ENCODE peak calls at places on chromosomes 13 and 19, in seven cellular contexts. One of them, this sample, is unnamed.

GRCh38 chr13:59532405-59532804 is 631.3 kb downstream of the DIAPH3 start:
- DNase-seq in HCT116: no peak
- DNase-seq in GM23338: no peak
- DNase-seq in endothelial cell of umbilical vein: peak; percentile 43
- DNase-seq in K562: no peak
- DNase-seq in HepG2: no peak
- DNase-seq in GM12878: no peak
- DNase-seq in this sample: no peak

GRCh38 chr19:50898018-50898417 is 13.2 kb downstream of the KLK4 start:
- DNase-seq in HCT116: no peak
- DNase-seq in endothelial cell of umbilical vein: no peak
- DNase-seq in GM23338: no peak
- DNase-seq in GM12878: no peak
- DNase-seq in K562: no peak
- DNase-seq in HepG2: no peak
- DNase-seq in this sample: no peak

GRCh38 chr13:59975807-59976445 is 187.8 kb downstream of the DIAPH3 start:
- DNase-seq in HepG2: no peak
- DNase-seq in K562: no peak
- DNase-seq in endothelial cell of umbilical vein: no peak
- DNase-seq in HCT116: no peak
- DNase-seq in GM12878: no peak
- DNase-seq in GM23338: peak; percentile 17
- DNase-seq in this sample: no peak

GRCh38 chr19:24098359-24098758 is 11.4 kb downstream of the ZNF254 start:
- DNase-seq in K562: no peak
- DNase-seq in HepG2: no peak
- DNase-seq in HCT116: no peak
- DNase-seq in endothelial cell of umbilical vein: no peak
- DNase-seq in GM12878: no peak
- DNase-seq in GM23338: no peak
- DNase-seq in this sample: no peak

GRCh38 chr13:44417876-44418275 is 44.3 kb downstream of the SERP2 start:
- DNase-seq in HCT116: no peak
- DNase-seq in HepG2: no peak
- DNase-seq in endothelial cell of umbilical vein: no peak
- DNase-seq in K562: no peak
- DNase-seq in GM12878: no peak
- DNase-seq in GM23338: no peak
- DNase-seq in this sample: no peak

GRCh38 chr19:49820125-49820524 is 2.0 kb downstream of the MED25 start:
- DNase-seq in HCT116: no peak
- DNase-seq in HepG2: no peak
- DNase-seq in GM23338: no peak
- DNase-seq in endothelial cell of umbilical vein: no peak
- DNase-seq in K562: no peak
- DNase-seq in GM12878: no peak
- DNase-seq in this sample: no peak

GRCh38 chr13:103142091-103142594 is 75.9 kb upstream of the SLC10A2 start:
- DNase-seq in GM12878: no peak
- DNase-seq in K562: no peak
- DNase-seq in GM23338: no peak
- DNase-seq in endothelial cell of umbilical vein: no peak
- DNase-seq in HepG2: no peak
- DNase-seq in HCT116: no peak
- DNase-seq in this sample: no peak

GRCh38 chr13:75308222-75308621 is 173.7 kb downstream of the TBC1D4 start:
- DNase-seq in endothelial cell of umbilical vein: no peak
- DNase-seq in GM23338: no peak
- DNase-seq in HepG2: no peak
- DNase-seq in GM12878: no peak
- DNase-seq in K562: no peak
- DNase-seq in HCT116: no peak
- DNase-seq in this sample: no peak

GRCh38 chr13:53198017-53198416 is 169.4 kb downstream of the OLFM4 start:
- DNase-seq in K562: no peak
- DNase-seq in HepG2: no peak
- DNase-seq in HCT116: no peak
- DNase-seq in GM12878: no peak
- DNase-seq in GM23338: peak; percentile 46
- DNase-seq in endothelial cell of umbilical vein: no peak
- DNase-seq in this sample: no peak

GRCh38 chr13:113155201-113155600 is 3.2 kb upstream of the PROZ start:
- DNase-seq in K562: no peak
- DNase-seq in endothelial cell of umbilical vein: no peak
- DNase-seq in HepG2: no peak
- DNase-seq in GM23338: no peak
- DNase-seq in GM12878: no peak
- DNase-seq in HCT116: no peak
- DNase-seq in this sample: no peak

GRCh38 chr13:113153810-113154748 is 4.4 kb upstream of the PROZ start:
- DNase-seq in GM12878: peak; percentile 3
- DNase-seq in HepG2: peak; percentile 49
- DNase-seq in endothelial cell of umbilical vein: peak; percentile 62
- DNase-seq in GM23338: peak; percentile 64
- DNase-seq in HCT116: peak; percentile 18
- DNase-seq in K562: peak; percentile 74
- DNase-seq in this sample: no peak

GRCh38 chr13:113150545-113151365 is 7.7 kb upstream of the PROZ start:
- DNase-seq in GM12878: no peak
- DNase-seq in GM23338: no peak
- DNase-seq in endothelial cell of umbilical vein: no peak
- DNase-seq in HepG2: no peak
- DNase-seq in K562: no peak
- DNase-seq in HCT116: no peak
- DNase-seq in this sample: no peak

GRCh38 chr13:113151745-113152707 is 6.4 kb upstream of the PROZ start:
- DNase-seq in endothelial cell of umbilical vein: no peak
- DNase-seq in GM23338: no peak
- DNase-seq in HepG2: no peak
- DNase-seq in K562: no peak
- DNase-seq in HCT116: no peak
- DNase-seq in GM12878: no peak
- DNase-seq in this sample: no peak

GRCh38 chr13:113152894-113153809 is 5.3 kb upstream of the PROZ start:
- DNase-seq in HepG2: peak; percentile 36
- DNase-seq in GM12878: no peak
- DNase-seq in endothelial cell of umbilical vein: no peak
- DNase-seq in GM23338: peak; percentile 73
- DNase-seq in HCT116: no peak
- DNase-seq in K562: peak; percentile 32
- DNase-seq in this sample: no peak
- TF ChIP-seq EZH2 in HepG2: no peak
- TF ChIP-seq EZH2 in GM12878: no peak
- TF ChIP-seq EZH2 in endothelial cell of umbilical vein: no peak
- TF ChIP-seq EZH2 in GM23338: peak; percentile 36
- TF ChIP-seq EZH2 in HCT116: no peak
- TF ChIP-seq EZH2 in K562: no peak
- TF ChIP-seq EZH2 in this sample: no peak

GRCh38 chr13:27797228-27797624 is 4.9 kb downstream of the GSX1 start:
- DNase-seq in endothelial cell of umbilical vein: peak; percentile 14
- DNase-seq in GM12878: no peak
- DNase-seq in K562: no peak
- DNase-seq in HepG2: no peak
- DNase-seq in GM23338: peak; percentile 95
- DNase-seq in HCT116: no peak
- DNase-seq in this sample: no peak
- H3K4me3 ChIP-seq in endothelial cell of umbilical vein: no peak overlapping the region
- H3K4me3 ChIP-seq in GM12878: no peak overlapping the region
- H3K4me3 ChIP-seq in K562: no peak overlapping the region
- H3K4me3 ChIP-seq in HepG2: no peak overlapping the region
- H3K4me3 ChIP-seq in GM23338: peak overlapping the region; percentile 62
- H3K4me3 ChIP-seq in HCT116: no peak overlapping the region
- H3K4me3 ChIP-seq in this sample: no peak overlapping the region

GRCh38 chr19:46788968-46789338 is 559 bp upstream of the SLC1A5 start:
- DNase-seq in HepG2: no peak
- DNase-seq in endothelial cell of umbilical vein: no peak
- DNase-seq in K562: no peak
- DNase-seq in GM12878: no peak
- DNase-seq in GM23338: no peak
- DNase-seq in HCT116: no peak
- DNase-seq in this sample: no peak

GRCh38 chr19:46787040-46787330 is 1.4 kb downstream of the SLC1A5 start:
- DNase-seq in GM12878: no peak
- DNase-seq in K562: no peak
- DNase-seq in HCT116: no peak
- DNase-seq in endothelial cell of umbilical vein: no peak
- DNase-seq in GM23338: no peak
- DNase-seq in HepG2: no peak
- DNase-seq in this sample: no peak

GRCh38 chr19:46786236-46787039 is 2.0 kb downstream of the SLC1A5 start:
- DNase-seq in endothelial cell of umbilical vein: peak; percentile 77
- DNase-seq in K562: peak; percentile 76
- DNase-seq in HCT116: no peak
- DNase-seq in GM12878: no peak
- DNase-seq in GM23338: peak; percentile 64
- DNase-seq in HepG2: peak; percentile 68
- DNase-seq in this sample: no peak

GRCh38 chr19:46788101-46788967 is at the start of gene SLC1A5:
- DNase-seq in K562: peak; percentile 98
- DNase-seq in HepG2: peak; percentile 92
- DNase-seq in GM23338: peak; percentile 99
- DNase-seq in GM12878: peak; percentile 86
- DNase-seq in HCT116: peak; percentile 94
- DNase-seq in endothelial cell of umbilical vein: peak; percentile 96
- DNase-seq in this sample: peak; percentile 90

GRCh38 chr19:46787331-46788100 is 878 bp downstream of the SLC1A5 start:
- DNase-seq in K562: peak; percentile 52
- DNase-seq in endothelial cell of umbilical vein: peak; percentile 64
- DNase-seq in HCT116: no peak
- DNase-seq in HepG2: peak; percentile 54
- DNase-seq in GM23338: peak; percentile 65
- DNase-seq in GM12878: no peak
- DNase-seq in this sample: no peak
- TF ChIP-seq POLR2AphosphoS5 in K562: no peak
- TF ChIP-seq POLR2AphosphoS5 in endothelial cell of umbilical vein: no peak
- TF ChIP-seq POLR2AphosphoS5 in HCT116: no peak
- TF ChIP-seq POLR2AphosphoS5 in HepG2: no peak
- TF ChIP-seq POLR2AphosphoS5 in GM23338: peak; percentile 0
- TF ChIP-seq POLR2AphosphoS5 in GM12878: no peak
- TF ChIP-seq POLR2AphosphoS5 in this sample: peak; percentile 41

GRCh38 chr13:27978301-27978968 is 9.3 kb upstream of the CDX2 start:
- DNase-seq in K562: no peak
- DNase-seq in HCT116: no peak
- DNase-seq in HepG2: no peak
- DNase-seq in GM23338: peak; percentile 85
- DNase-seq in GM12878: no peak
- DNase-seq in endothelial cell of umbilical vein: no peak
- DNase-seq in this sample: no peak
- TF ChIP-seq EZH2 in K562: no peak
- TF ChIP-seq EZH2 in HCT116: no peak
- TF ChIP-seq EZH2 in HepG2: no peak
- TF ChIP-seq EZH2 in GM23338: peak; percentile 93
- TF ChIP-seq EZH2 in GM12878: no peak
- TF ChIP-seq EZH2 in endothelial cell of umbilical vein: peak; percentile 68
- TF ChIP-seq EZH2 in this sample: no peak

GRCh38 chr13:108026671-108027410 is 188.5 kb downstream of the LIG4 start:
- DNase-seq in endothelial cell of umbilical vein: no peak
- DNase-seq in HepG2: no peak
- DNase-seq in GM12878: no peak
- DNase-seq in HCT116: no peak
- DNase-seq in K562: no peak
- DNase-seq in GM23338: no peak
- DNase-seq in this sample: no peak
- H3K4me3 ChIP-seq in endothelial cell of umbilical vein: no peak overlapping the region
- H3K4me3 ChIP-seq in HepG2: no peak overlapping the region
- H3K4me3 ChIP-seq in GM12878: no peak overlapping the region
- H3K4me3 ChIP-seq in HCT116: no peak overlapping the region
- H3K4me3 ChIP-seq in K562: no peak overlapping the region
- H3K4me3 ChIP-seq in GM23338: no peak overlapping the region
- H3K4me3 ChIP-seq in this sample: no peak overlapping the region

This sample was measured in SK-N-MC.